ENCODE peak calls at places on chromosomes 2 and 18, in ten cellular contexts. One of them, this sample, is unnamed.

GRCh38 chr2:20398956-20399567 is 47.8 kb upstream of the RHOB start:
- DNase-seq in NCI-H1105 treated with DMSO at 0.1 percent for 48 hours: no peak
- DNase-seq in stimulated activated CD8-positive, alpha-beta memory T cell treated with anti-CD3 and anti-CD28 coated beads, Interleukin-12 subunit alpha, Interleukin-12 subunit beta, amount 100 ng/mL, for 4 hours: no peak
- DNase-seq in stimulated activated CD4-positive, alpha-beta T cell treated with anti-CD3 and anti-CD28 coated beads, TNF-alpha, amount 100 ng/mL, for 1 hour: no peak
- DNase-seq in activated CD4-positive, alpha-beta T cell treated with anti-CD3 and anti-CD28 coated beads, Interleukin-2, amount 50 U/mL, for 4 hours: no peak
- DNase-seq in activated gamma-delta T cell treated with anti-CD3 and anti-CD28 coated beads, Interleukin-2, amount 50 U/mL, for 16 hours: no peak
- DNase-seq in sigmoid colon: peak; percentile 50
- DNase-seq in EL: peak; percentile 41
- DNase-seq in T-helper 9 cell: no peak
- DNase-seq in AG20443: peak; percentile 56
- DNase-seq in this sample: no peak

GRCh38 chr2:237652854-237653253 is 25.5 kb downstream of the LRRFIP1 start:
- DNase-seq in NCI-H1105 treated with DMSO at 0.1 percent for 48 hours: no peak
- DNase-seq in stimulated activated CD8-positive, alpha-beta memory T cell treated with anti-CD3 and anti-CD28 coated beads, Interleukin-12 subunit alpha, Interleukin-12 subunit beta, amount 100 ng/mL, for 4 hours: no peak
- DNase-seq in stimulated activated CD4-positive, alpha-beta T cell treated with anti-CD3 and anti-CD28 coated beads, TNF-alpha, amount 100 ng/mL, for 1 hour: no peak
- DNase-seq in activated CD4-positive, alpha-beta T cell treated with anti-CD3 and anti-CD28 coated beads, Interleukin-2, amount 50 U/mL, for 4 hours: no peak
- DNase-seq in activated gamma-delta T cell treated with anti-CD3 and anti-CD28 coated beads, Interleukin-2, amount 50 U/mL, for 16 hours: no peak
- DNase-seq in sigmoid colon: no peak
- DNase-seq in EL: no peak
- DNase-seq in T-helper 9 cell: no peak
- DNase-seq in AG20443: no peak
- DNase-seq in this sample: no peak

GRCh38 chr18:13451661-13452447 is 233.3 kb downstream of the LDLRAD4 start:
- DNase-seq in NCI-H1105 treated with DMSO at 0.1 percent for 48 hours: no peak
- DNase-seq in stimulated activated CD8-positive, alpha-beta memory T cell treated with anti-CD3 and anti-CD28 coated beads, Interleukin-12 subunit alpha, Interleukin-12 subunit beta, amount 100 ng/mL, for 4 hours: no peak
- DNase-seq in stimulated activated CD4-positive, alpha-beta T cell treated with anti-CD3 and anti-CD28 coated beads, TNF-alpha, amount 100 ng/mL, for 1 hour: no peak
- DNase-seq in activated CD4-positive, alpha-beta T cell treated with anti-CD3 and anti-CD28 coated beads, Interleukin-2, amount 50 U/mL, for 4 hours: no peak
- DNase-seq in activated gamma-delta T cell treated with anti-CD3 and anti-CD28 coated beads, Interleukin-2, amount 50 U/mL, for 16 hours: no peak
- DNase-seq in sigmoid colon: peak; percentile 58
- DNase-seq in EL: no peak
- DNase-seq in T-helper 9 cell: no peak
- DNase-seq in AG20443: no peak
- DNase-seq in this sample: no peak

GRCh38 chr2:48356701-48357322 is 173.1 kb upstream of the STON1 start:
- DNase-seq in NCI-H1105 treated with DMSO at 0.1 percent for 48 hours: peak; percentile 6
- DNase-seq in stimulated activated CD8-positive, alpha-beta memory T cell treated with anti-CD3 and anti-CD28 coated beads, Interleukin-12 subunit alpha, Interleukin-12 subunit beta, amount 100 ng/mL, for 4 hours: no peak
- DNase-seq in stimulated activated CD4-positive, alpha-beta T cell treated with anti-CD3 and anti-CD28 coated beads, TNF-alpha, amount 100 ng/mL, for 1 hour: no peak
- DNase-seq in activated CD4-positive, alpha-beta T cell treated with anti-CD3 and anti-CD28 coated beads, Interleukin-2, amount 50 U/mL, for 4 hours: no peak
- DNase-seq in activated gamma-delta T cell treated with anti-CD3 and anti-CD28 coated beads, Interleukin-2, amount 50 U/mL, for 16 hours: no peak
- DNase-seq in sigmoid colon: no peak
- DNase-seq in EL: no peak
- DNase-seq in T-helper 9 cell: no peak
- DNase-seq in AG20443: no peak
- DNase-seq in this sample: no peak

GRCh38 chr2:48221846-48222516 is 308.0 kb upstream of the STON1 start:
- DNase-seq in NCI-H1105 treated with DMSO at 0.1 percent for 48 hours: no peak
- DNase-seq in stimulated activated CD8-positive, alpha-beta memory T cell treated with anti-CD3 and anti-CD28 coated beads, Interleukin-12 subunit alpha, Interleukin-12 subunit beta, amount 100 ng/mL, for 4 hours: no peak
- DNase-seq in stimulated activated CD4-positive, alpha-beta T cell treated with anti-CD3 and anti-CD28 coated beads, TNF-alpha, amount 100 ng/mL, for 1 hour: no peak
- DNase-seq in activated CD4-positive, alpha-beta T cell treated with anti-CD3 and anti-CD28 coated beads, Interleukin-2, amount 50 U/mL, for 4 hours: no peak
- DNase-seq in activated gamma-delta T cell treated with anti-CD3 and anti-CD28 coated beads, Interleukin-2, amount 50 U/mL, for 16 hours: no peak
- DNase-seq in sigmoid colon: no peak
- DNase-seq in EL: no peak
- DNase-seq in T-helper 9 cell: no peak
- DNase-seq in AG20443: no peak
- DNase-seq in this sample: no peak

GRCh38 chr18:55405655-55406373 is 182.2 kb downstream of the TCF4 start:
- DNase-seq in NCI-H1105 treated with DMSO at 0.1 percent for 48 hours: peak; percentile 96
- DNase-seq in stimulated activated CD8-positive, alpha-beta memory T cell treated with anti-CD3 and anti-CD28 coated beads, Interleukin-12 subunit alpha, Interleukin-12 subunit beta, amount 100 ng/mL, for 4 hours: no peak
- DNase-seq in stimulated activated CD4-positive, alpha-beta T cell treated with anti-CD3 and anti-CD28 coated beads, TNF-alpha, amount 100 ng/mL, for 1 hour: no peak
- DNase-seq in activated CD4-positive, alpha-beta T cell treated with anti-CD3 and anti-CD28 coated beads, Interleukin-2, amount 50 U/mL, for 4 hours: no peak
- DNase-seq in activated gamma-delta T cell treated with anti-CD3 and anti-CD28 coated beads, Interleukin-2, amount 50 U/mL, for 16 hours: no peak
- DNase-seq in sigmoid colon: peak; percentile 92
- DNase-seq in EL: peak; percentile 94
- DNase-seq in T-helper 9 cell: no peak
- DNase-seq in AG20443: peak; percentile 76
- DNase-seq in this sample: no peak

GRCh38 chr2:152763651-152764050 is 45.2 kb downstream of the ARL6IP6 start:
- DNase-seq in NCI-H1105 treated with DMSO at 0.1 percent for 48 hours: no peak
- DNase-seq in stimulated activated CD8-positive, alpha-beta memory T cell treated with anti-CD3 and anti-CD28 coated beads, Interleukin-12 subunit alpha, Interleukin-12 subunit beta, amount 100 ng/mL, for 4 hours: no peak
- DNase-seq in stimulated activated CD4-positive, alpha-beta T cell treated with anti-CD3 and anti-CD28 coated beads, TNF-alpha, amount 100 ng/mL, for 1 hour: no peak
- DNase-seq in activated CD4-positive, alpha-beta T cell treated with anti-CD3 and anti-CD28 coated beads, Interleukin-2, amount 50 U/mL, for 4 hours: no peak
- DNase-seq in activated gamma-delta T cell treated with anti-CD3 and anti-CD28 coated beads, Interleukin-2, amount 50 U/mL, for 16 hours: no peak
- DNase-seq in sigmoid colon: no peak
- DNase-seq in EL: no peak
- DNase-seq in T-helper 9 cell: no peak
- DNase-seq in AG20443: no peak
- DNase-seq in this sample: no peak

GRCh38 chr2:2641541-2642410 is 310.7 kb upstream of the MYT1L start:
- DNase-seq in NCI-H1105 treated with DMSO at 0.1 percent for 48 hours: no peak
- DNase-seq in stimulated activated CD8-positive, alpha-beta memory T cell treated with anti-CD3 and anti-CD28 coated beads, Interleukin-12 subunit alpha, Interleukin-12 subunit beta, amount 100 ng/mL, for 4 hours: no peak
- DNase-seq in stimulated activated CD4-positive, alpha-beta T cell treated with anti-CD3 and anti-CD28 coated beads, TNF-alpha, amount 100 ng/mL, for 1 hour: no peak
- DNase-seq in activated CD4-positive, alpha-beta T cell treated with anti-CD3 and anti-CD28 coated beads, Interleukin-2, amount 50 U/mL, for 4 hours: no peak
- DNase-seq in activated gamma-delta T cell treated with anti-CD3 and anti-CD28 coated beads, Interleukin-2, amount 50 U/mL, for 16 hours: no peak
- DNase-seq in sigmoid colon: peak; percentile 45
- DNase-seq in EL: no peak
- DNase-seq in T-helper 9 cell: no peak
- DNase-seq in AG20443: no peak
- DNase-seq in this sample: no peak

GRCh38 chr2:130870779-130871178 is 34.1 kb downstream of the ARHGEF4 start:
- DNase-seq in NCI-H1105 treated with DMSO at 0.1 percent for 48 hours: no peak
- DNase-seq in stimulated activated CD8-positive, alpha-beta memory T cell treated with anti-CD3 and anti-CD28 coated beads, Interleukin-12 subunit alpha, Interleukin-12 subunit beta, amount 100 ng/mL, for 4 hours: no peak
- DNase-seq in stimulated activated CD4-positive, alpha-beta T cell treated with anti-CD3 and anti-CD28 coated beads, TNF-alpha, amount 100 ng/mL, for 1 hour: no peak
- DNase-seq in activated CD4-positive, alpha-beta T cell treated with anti-CD3 and anti-CD28 coated beads, Interleukin-2, amount 50 U/mL, for 4 hours: no peak
- DNase-seq in activated gamma-delta T cell treated with anti-CD3 and anti-CD28 coated beads, Interleukin-2, amount 50 U/mL, for 16 hours: no peak
- DNase-seq in sigmoid colon: no peak
- DNase-seq in EL: no peak
- DNase-seq in T-helper 9 cell: no peak
- DNase-seq in AG20443: no peak
- DNase-seq in this sample: no peak

GRCh38 chr18:54775686-54776085 is 52.6 kb upstream of the RAB27B start:
- DNase-seq in NCI-H1105 treated with DMSO at 0.1 percent for 48 hours: no peak
- DNase-seq in stimulated activated CD8-positive, alpha-beta memory T cell treated with anti-CD3 and anti-CD28 coated beads, Interleukin-12 subunit alpha, Interleukin-12 subunit beta, amount 100 ng/mL, for 4 hours: no peak
- DNase-seq in stimulated activated CD4-positive, alpha-beta T cell treated with anti-CD3 and anti-CD28 coated beads, TNF-alpha, amount 100 ng/mL, for 1 hour: no peak
- DNase-seq in activated CD4-positive, alpha-beta T cell treated with anti-CD3 and anti-CD28 coated beads, Interleukin-2, amount 50 U/mL, for 4 hours: no peak
- DNase-seq in activated gamma-delta T cell treated with anti-CD3 and anti-CD28 coated beads, Interleukin-2, amount 50 U/mL, for 16 hours: no peak
- DNase-seq in sigmoid colon: no peak
- DNase-seq in EL: peak; percentile 86
- DNase-seq in T-helper 9 cell: no peak
- DNase-seq in AG20443: peak; percentile 61
- DNase-seq in this sample: no peak

GRCh38 chr2:231387904-231388724 is 7.4 kb upstream of the B3GNT7 start:
- DNase-seq in NCI-H1105 treated with DMSO at 0.1 percent for 48 hours: no peak
- DNase-seq in stimulated activated CD8-positive, alpha-beta memory T cell treated with anti-CD3 and anti-CD28 coated beads, Interleukin-12 subunit alpha, Interleukin-12 subunit beta, amount 100 ng/mL, for 4 hours: no peak
- DNase-seq in stimulated activated CD4-positive, alpha-beta T cell treated with anti-CD3 and anti-CD28 coated beads, TNF-alpha, amount 100 ng/mL, for 1 hour: no peak
- DNase-seq in activated CD4-positive, alpha-beta T cell treated with anti-CD3 and anti-CD28 coated beads, Interleukin-2, amount 50 U/mL, for 4 hours: no peak
- DNase-seq in activated gamma-delta T cell treated with anti-CD3 and anti-CD28 coated beads, Interleukin-2, amount 50 U/mL, for 16 hours: no peak
- DNase-seq in sigmoid colon: peak; percentile 85
- DNase-seq in EL: peak; percentile 77
- DNase-seq in T-helper 9 cell: no peak
- DNase-seq in AG20443: peak; percentile 55
- DNase-seq in this sample: no peak

GRCh38 chr2:72204156-72204781 is 56.6 kb upstream of the CYP26B1 start:
- DNase-seq in NCI-H1105 treated with DMSO at 0.1 percent for 48 hours: no peak
- DNase-seq in stimulated activated CD8-positive, alpha-beta memory T cell treated with anti-CD3 and anti-CD28 coated beads, Interleukin-12 subunit alpha, Interleukin-12 subunit beta, amount 100 ng/mL, for 4 hours: no peak
- DNase-seq in stimulated activated CD4-positive, alpha-beta T cell treated with anti-CD3 and anti-CD28 coated beads, TNF-alpha, amount 100 ng/mL, for 1 hour: no peak
- DNase-seq in activated CD4-positive, alpha-beta T cell treated with anti-CD3 and anti-CD28 coated beads, Interleukin-2, amount 50 U/mL, for 4 hours: no peak
- DNase-seq in activated gamma-delta T cell treated with anti-CD3 and anti-CD28 coated beads, Interleukin-2, amount 50 U/mL, for 16 hours: no peak
- DNase-seq in sigmoid colon: no peak
- DNase-seq in EL: no peak
- DNase-seq in T-helper 9 cell: no peak
- DNase-seq in AG20443: no peak
- DNase-seq in this sample: no peak

GRCh38 chr2:151367571-151367970 is 10.2 kb downstream of the TNFAIP6 start:
- DNase-seq in NCI-H1105 treated with DMSO at 0.1 percent for 48 hours: no peak
- DNase-seq in stimulated activated CD8-positive, alpha-beta memory T cell treated with anti-CD3 and anti-CD28 coated beads, Interleukin-12 subunit alpha, Interleukin-12 subunit beta, amount 100 ng/mL, for 4 hours: no peak
- DNase-seq in stimulated activated CD4-positive, alpha-beta T cell treated with anti-CD3 and anti-CD28 coated beads, TNF-alpha, amount 100 ng/mL, for 1 hour: no peak
- DNase-seq in activated CD4-positive, alpha-beta T cell treated with anti-CD3 and anti-CD28 coated beads, Interleukin-2, amount 50 U/mL, for 4 hours: no peak
- DNase-seq in activated gamma-delta T cell treated with anti-CD3 and anti-CD28 coated beads, Interleukin-2, amount 50 U/mL, for 16 hours: no peak
- DNase-seq in sigmoid colon: no peak
- DNase-seq in EL: peak; percentile 52
- DNase-seq in T-helper 9 cell: no peak
- DNase-seq in AG20443: peak; percentile 34
- DNase-seq in this sample: no peak

GRCh38 chr2:224008702-224009261 is 30.3 kb downstream of the SERPINE2 start:
- DNase-seq in NCI-H1105 treated with DMSO at 0.1 percent for 48 hours: no peak
- DNase-seq in stimulated activated CD8-positive, alpha-beta memory T cell treated with anti-CD3 and anti-CD28 coated beads, Interleukin-12 subunit alpha, Interleukin-12 subunit beta, amount 100 ng/mL, for 4 hours: no peak
- DNase-seq in stimulated activated CD4-positive, alpha-beta T cell treated with anti-CD3 and anti-CD28 coated beads, TNF-alpha, amount 100 ng/mL, for 1 hour: no peak
- DNase-seq in activated CD4-positive, alpha-beta T cell treated with anti-CD3 and anti-CD28 coated beads, Interleukin-2, amount 50 U/mL, for 4 hours: no peak
- DNase-seq in activated gamma-delta T cell treated with anti-CD3 and anti-CD28 coated beads, Interleukin-2, amount 50 U/mL, for 16 hours: no peak
- DNase-seq in sigmoid colon: no peak
- DNase-seq in EL: no peak
- DNase-seq in T-helper 9 cell: no peak
- DNase-seq in AG20443: no peak
- DNase-seq in this sample: no peak

GRCh38 chr2:135791418-135792190 is 45.4 kb downstream of the LCT start:
- DNase-seq in NCI-H1105 treated with DMSO at 0.1 percent for 48 hours: no peak
- DNase-seq in stimulated activated CD8-positive, alpha-beta memory T cell treated with anti-CD3 and anti-CD28 coated beads, Interleukin-12 subunit alpha, Interleukin-12 subunit beta, amount 100 ng/mL, for 4 hours: no peak
- DNase-seq in stimulated activated CD4-positive, alpha-beta T cell treated with anti-CD3 and anti-CD28 coated beads, TNF-alpha, amount 100 ng/mL, for 1 hour: no peak
- DNase-seq in activated CD4-positive, alpha-beta T cell treated with anti-CD3 and anti-CD28 coated beads, Interleukin-2, amount 50 U/mL, for 4 hours: no peak
- DNase-seq in activated gamma-delta T cell treated with anti-CD3 and anti-CD28 coated beads, Interleukin-2, amount 50 U/mL, for 16 hours: no peak
- DNase-seq in sigmoid colon: no peak
- DNase-seq in EL: peak; percentile 57
- DNase-seq in T-helper 9 cell: no peak
- DNase-seq in AG20443: no peak
- DNase-seq in this sample: no peak